ENCODE peak calls at places on chromosomes 6 and 20, in six cellular contexts. R, A, X, W, Z and M are unnamed samples.

GRCh38 chr6:39714802-39715201 is 10.4 kb downstream of the KIF6 start:
- DNase-seq in W (no peak), Z (no peak), X (no peak), R (no peak), A (no peak), M (no peak)

GRCh38 chr6:3578981-3579380 is 122.1 kb upstream of the SLC22A23 start:
- DNase-seq in Z (no peak), W (peak), X (no peak), A (no peak), R (no peak), M (no peak)

GRCh38 chr6:125314019-125314581 is 12.3 kb upstream of the HDDC2 start:
- DNase-seq in W (peak), R (peak), A (peak), Z (peak), X (peak), M (peak)

GRCh38 chr20:61024390-61024789 is 227.7 kb upstream of the CDH4 start:
- DNase-seq in R (no peak), X (no peak), W (no peak), A (no peak), Z (no peak), M (no peak)

GRCh38 chr6:170445984-170446383 is 107.1 kb downstream of the PSMB1 start:
- DNase-seq in R (no peak), Z (no peak), W (no peak), A (no peak), X (no peak), M (no peak)

GRCh38 chr6:48476257-48476656 is 365.3 kb upstream of the PTCHD4 start:
- DNase-seq in Z (no peak), W (peak), R (peak), X (no peak), A (no peak), M (peak)

GRCh38 chr6:140073456-140073855 is 699.0 kb upstream of the CITED2 start:
- DNase-seq in W (peak), R (peak), A (no peak), X (no peak), Z (no peak), M (peak)

GRCh38 chr6:35486005-35486925 is 10.6 kb downstream of the TEAD3 start:
- DNase-seq in X (no peak), Z (peak), A (no peak), R (no peak), W (peak), M (no peak)

GRCh38 chr6:40504274-40504673 is 82.9 kb downstream of the LRFN2 start:
- DNase-seq in X (no peak), Z (no peak), R (no peak), A (no peak), W (peak), M (peak)

GRCh38 chr6:134908906-134909516 is 40.9 kb downstream of the ALDH8A1 start:
- DNase-seq in W (peak), X (no peak), R (peak), Z (peak), A (peak), M (peak)